ENCODE peak calls at places on chromosomes 4 and X, in six cellular contexts. One of them, this sample, is unnamed.
A peak's percentile ranks its signal among the peaks of the same experiment; 100 is the strongest.

GRCh38 chrX:13770013-13770412 is 35.5 kb downstream of the OFD1 start:
- DNase-seq in transverse colon: no peak
- DNase-seq in upper lobe of left lung: no peak
- DNase-seq in GM12891: no peak
- DNase-seq in SK-N-SH: no peak
- DNase-seq in GM23338: no peak
- DNase-seq in this sample: no peak

GRCh38 chr4:15913631-15913970 is 24.9 kb downstream of the FGFBP1 start:
- DNase-seq in transverse colon: no peak
- DNase-seq in upper lobe of left lung: no peak
- DNase-seq in GM12891: no peak
- DNase-seq in SK-N-SH: no peak
- DNase-seq in GM23338: no peak
- DNase-seq in this sample: no peak

GRCh38 chr4:88937081-88937480 is 119.9 kb downstream of the FAM13A start:
- DNase-seq in transverse colon: no peak
- DNase-seq in upper lobe of left lung: no peak
- DNase-seq in GM12891: no peak
- DNase-seq in SK-N-SH: no peak
- DNase-seq in GM23338: no peak
- DNase-seq in this sample: no peak

GRCh38 chr4:163758032-163758431 is 263.5 kb downstream of the TMA16 start:
- DNase-seq in transverse colon: no peak
- DNase-seq in upper lobe of left lung: no peak
- DNase-seq in GM12891: no peak
- DNase-seq in SK-N-SH: no peak
- DNase-seq in GM23338: no peak
- DNase-seq in this sample: no peak

GRCh38 chrX:139094671-139095592 is 383.4 kb upstream of the FGF13 start:
- DNase-seq in transverse colon: no peak
- DNase-seq in upper lobe of left lung: no peak
- DNase-seq in GM12891: no peak
- DNase-seq in SK-N-SH: no peak
- DNase-seq in GM23338: no peak
- DNase-seq in this sample: no peak

GRCh38 chr4:110064295-110064694 is 134.1 kb downstream of the ELOVL6 start:
- DNase-seq in transverse colon: no peak
- DNase-seq in upper lobe of left lung: no peak
- DNase-seq in GM12891: no peak
- DNase-seq in SK-N-SH: no peak
- DNase-seq in GM23338: no peak
- DNase-seq in this sample: no peak

GRCh38 chrX:43860646-43861370 is 21.4 kb downstream of the MAOB start:
- DNase-seq in transverse colon: no peak
- DNase-seq in upper lobe of left lung: no peak
- DNase-seq in GM12891: no peak
- DNase-seq in SK-N-SH: peak; percentile 20
- DNase-seq in GM23338: no peak
- DNase-seq in this sample: peak; percentile 24

GRCh38 chr4:81255524-81255923 is 40.5 kb upstream of the PRKG2 start:
- DNase-seq in transverse colon: no peak
- DNase-seq in upper lobe of left lung: no peak
- DNase-seq in GM12891: no peak
- DNase-seq in SK-N-SH: no peak
- DNase-seq in GM23338: no peak
- DNase-seq in this sample: no peak

GRCh38 chr4:174218127-174218790 is 65.2 kb downstream of the FBXO8 start:
- DNase-seq in transverse colon: no peak
- DNase-seq in upper lobe of left lung: peak; percentile 10
- DNase-seq in GM12891: no peak
- DNase-seq in SK-N-SH: peak; percentile 50
- DNase-seq in GM23338: peak; percentile 50
- DNase-seq in this sample: no peak

GRCh38 chrX:85379174-85379907 is at the start of gene POF1B:
- DNase-seq in transverse colon: peak; percentile 86
- DNase-seq in upper lobe of left lung: no peak
- DNase-seq in GM12891: no peak
- DNase-seq in SK-N-SH: no peak
- DNase-seq in GM23338: peak; percentile 1
- DNase-seq in this sample: peak; percentile 56

GRCh38 chr4:53558061-53558801 is 33.1 kb downstream of the LNX1 start:
- DNase-seq in transverse colon: no peak
- DNase-seq in upper lobe of left lung: no peak
- DNase-seq in GM12891: no peak
- DNase-seq in SK-N-SH: no peak
- DNase-seq in GM23338: peak; percentile 44
- DNase-seq in this sample: no peak

GRCh38 chr4:41077628-41078027 is 136.7 kb downstream of the APBB2 start:
- DNase-seq in transverse colon: no peak
- DNase-seq in upper lobe of left lung: no peak
- DNase-seq in GM12891: no peak
- DNase-seq in SK-N-SH: no peak
- DNase-seq in GM23338: no peak
- DNase-seq in this sample: peak; percentile 27

GRCh38 chr4:159212675-159213297 is 109.9 kb downstream of the RAPGEF2 start:
- DNase-seq in transverse colon: no peak
- DNase-seq in upper lobe of left lung: no peak
- DNase-seq in GM12891: no peak
- DNase-seq in SK-N-SH: no peak
- DNase-seq in GM23338: no peak
- DNase-seq in this sample: no peak

GRCh38 chr4:119038465-119038864 is 97.2 kb upstream of the MYOZ2 start:
- DNase-seq in transverse colon: no peak
- DNase-seq in upper lobe of left lung: no peak
- DNase-seq in GM12891: no peak
- DNase-seq in SK-N-SH: no peak
- DNase-seq in GM23338: no peak
- DNase-seq in this sample: no peak

GRCh38 chrX:129510331-129510730 is 13.0 kb downstream of the SMARCA1 start:
- DNase-seq in transverse colon: no peak
- DNase-seq in upper lobe of left lung: no peak
- DNase-seq in GM12891: no peak
- DNase-seq in SK-N-SH: no peak
- DNase-seq in GM23338: no peak
- DNase-seq in this sample: no peak

GRCh38 chrX:70479197-70479969 is 34.7 kb downstream of the DLG3 start:
- DNase-seq in transverse colon: peak; percentile 48
- DNase-seq in upper lobe of left lung: no peak
- DNase-seq in GM12891: no peak
- DNase-seq in SK-N-SH: no peak
- DNase-seq in GM23338: no peak
- DNase-seq in this sample: peak; percentile 5

GRCh38 chrX:70477734-70478075 is 33.1 kb downstream of the DLG3 start:
- DNase-seq in transverse colon: no peak
- DNase-seq in upper lobe of left lung: no peak
- DNase-seq in GM12891: no peak
- DNase-seq in SK-N-SH: no peak
- DNase-seq in GM23338: no peak
- DNase-seq in this sample: no peak

GRCh38 chrX:70476934-70477733 is 32.5 kb downstream of the DLG3 start:
- DNase-seq in transverse colon: peak; percentile 78
- DNase-seq in upper lobe of left lung: no peak
- DNase-seq in GM12891: no peak
- DNase-seq in SK-N-SH: no peak
- DNase-seq in GM23338: peak; percentile 59
- DNase-seq in this sample: peak; percentile 28

GRCh38 chrX:70478521-70478920 is 33.9 kb downstream of the DLG3 start:
- DNase-seq in transverse colon: no peak
- DNase-seq in upper lobe of left lung: no peak
- DNase-seq in GM12891: no peak
- DNase-seq in SK-N-SH: no peak
- DNase-seq in GM23338: no peak
- DNase-seq in this sample: no peak

DNA sequence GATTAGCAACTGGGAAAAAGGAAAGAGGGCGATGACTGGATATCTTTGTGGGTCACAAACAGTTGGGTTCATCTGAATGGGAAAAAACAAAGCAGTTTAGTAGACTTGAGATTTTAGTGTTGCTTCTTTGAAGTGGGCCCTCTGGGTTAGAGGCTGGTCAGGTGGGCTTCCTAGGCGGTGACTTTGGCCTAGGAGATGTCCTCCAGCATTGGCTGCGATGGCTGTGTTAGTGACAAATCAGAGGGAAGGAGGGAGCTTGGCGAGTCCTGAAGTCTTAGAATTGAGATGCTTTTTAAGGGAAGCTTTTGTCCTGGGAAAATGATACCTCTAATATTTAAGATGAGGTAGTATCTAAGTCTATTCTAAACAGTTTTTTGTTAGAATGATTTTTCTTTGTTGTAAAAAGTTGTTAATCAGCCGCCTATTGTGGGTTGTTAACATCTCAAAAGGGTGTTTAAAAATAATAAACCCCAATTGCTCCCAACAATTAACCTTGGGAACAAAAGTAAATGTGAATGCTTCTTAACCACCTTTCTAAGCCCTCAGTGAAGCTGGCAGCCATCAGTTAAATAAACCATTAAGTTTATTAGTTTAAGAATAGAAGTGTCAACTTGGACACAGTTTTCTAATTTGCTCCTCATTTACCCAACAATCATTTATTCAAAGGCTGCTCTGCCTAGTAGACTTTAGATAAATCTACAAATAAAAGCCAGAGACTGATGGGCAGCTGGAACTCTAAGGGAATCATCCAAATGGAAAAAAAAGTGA is 31.7 kb downstream of the DLG3 start:
- DNase-seq in transverse colon: no peak
- DNase-seq in upper lobe of left lung: no peak
- DNase-seq in GM12891: no peak
- DNase-seq in SK-N-SH: no peak
- DNase-seq in GM23338: peak; percentile 43
- DNase-seq in this sample: no peak
- TF ChIP-seq POLR2AphosphoS5 in transverse colon: no peak
- TF ChIP-seq POLR2AphosphoS5 in upper lobe of left lung: no peak
- TF ChIP-seq POLR2AphosphoS5 in GM12891: no peak
- TF ChIP-seq POLR2AphosphoS5 in SK-N-SH: no peak
- TF ChIP-seq POLR2AphosphoS5 in GM23338: no peak
- TF ChIP-seq POLR2AphosphoS5 in this sample: no peak

GRCh38 chr4:86011117-86011516 is 348.7 kb downstream of the MAPK10 start:
- DNase-seq in transverse colon: no peak
- DNase-seq in upper lobe of left lung: no peak
- DNase-seq in GM12891: no peak
- DNase-seq in SK-N-SH: no peak
- DNase-seq in GM23338: no peak
- DNase-seq in this sample: no peak

GRCh38 chr4:86005998-86006397 is 353.9 kb downstream of the MAPK10 start:
- DNase-seq in transverse colon: no peak
- DNase-seq in upper lobe of left lung: no peak
- DNase-seq in GM12891: no peak
- DNase-seq in SK-N-SH: no peak
- DNase-seq in GM23338: no peak
- DNase-seq in this sample: no peak

GRCh38 chr4:86004030-86004429 is 355.8 kb downstream of the MAPK10 start:
- DNase-seq in transverse colon: no peak
- DNase-seq in upper lobe of left lung: no peak
- DNase-seq in GM12891: no peak
- DNase-seq in SK-N-SH: no peak
- DNase-seq in GM23338: no peak
- DNase-seq in this sample: no peak

DNA sequence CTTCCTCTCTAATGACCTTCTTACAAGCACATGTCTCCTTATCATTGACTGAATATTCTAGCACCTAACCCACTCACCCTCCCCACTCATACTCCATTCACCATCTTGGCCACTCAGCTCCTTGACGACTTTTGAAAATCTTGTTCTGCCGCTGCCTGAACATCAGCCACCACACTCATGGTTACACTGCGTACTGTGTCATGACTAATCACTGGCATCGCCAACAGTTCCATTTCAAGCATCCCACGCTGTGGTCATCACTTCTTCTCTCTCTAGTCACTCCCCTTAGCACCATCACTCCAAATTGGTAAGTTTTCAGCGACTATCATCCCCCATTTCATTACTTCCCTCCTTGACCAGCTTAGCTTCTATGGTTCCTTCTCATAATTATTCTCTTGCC is 352.8 kb downstream of the MAPK10 start:
- DNase-seq in transverse colon: no peak
- DNase-seq in upper lobe of left lung: no peak
- DNase-seq in GM12891: no peak
- DNase-seq in SK-N-SH: no peak
- DNase-seq in GM23338: no peak
- DNase-seq in this sample: no peak
- TF ChIP-seq POLR2AphosphoS5 in transverse colon: no peak
- TF ChIP-seq POLR2AphosphoS5 in upper lobe of left lung: no peak
- TF ChIP-seq POLR2AphosphoS5 in GM12891: no peak
- TF ChIP-seq POLR2AphosphoS5 in SK-N-SH: no peak
- TF ChIP-seq POLR2AphosphoS5 in GM23338: no peak
- TF ChIP-seq POLR2AphosphoS5 in this sample: no peak

DNA sequence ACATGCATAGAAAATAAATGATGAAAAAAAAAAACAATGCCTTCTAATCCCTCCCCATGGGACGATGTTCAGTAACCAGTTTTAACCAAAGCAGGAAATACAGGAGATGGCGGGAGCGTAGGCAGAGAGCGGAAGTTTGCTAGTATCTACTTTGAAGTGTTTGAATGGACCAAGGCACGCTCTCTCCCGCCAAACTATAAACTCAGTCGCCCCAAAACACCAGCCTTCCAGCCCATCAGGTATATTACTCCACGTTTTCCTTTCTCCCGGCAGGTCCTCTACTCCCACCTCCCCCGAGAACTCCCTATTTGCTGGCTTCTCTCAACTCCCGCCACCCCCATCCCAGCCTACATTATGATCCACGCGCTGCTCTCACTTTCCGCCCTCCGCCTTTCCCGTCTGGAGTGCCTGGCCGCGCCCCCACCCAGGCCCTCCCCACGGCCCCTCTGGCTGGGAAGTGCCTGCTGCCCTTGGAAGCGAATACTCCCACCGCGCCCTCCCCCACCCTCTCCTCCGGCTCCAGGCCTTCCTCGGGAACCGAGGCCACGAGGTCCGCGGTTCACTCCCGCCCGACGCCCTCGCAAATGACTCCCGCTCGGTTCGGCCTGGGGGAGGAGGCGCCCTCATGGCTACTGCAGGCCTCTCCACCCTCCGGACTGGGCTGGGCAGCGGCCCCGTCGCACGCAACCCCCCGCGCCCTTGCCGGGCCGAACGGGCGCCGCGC is 741 bp downstream of the DHX15 start:
- DNase-seq in transverse colon: peak; percentile 54
- DNase-seq in upper lobe of left lung: peak; percentile 91
- DNase-seq in GM12891: peak; percentile 29
- DNase-seq in SK-N-SH: peak; percentile 81
- DNase-seq in GM23338: peak; percentile 71
- DNase-seq in this sample: peak; percentile 53
- TF ChIP-seq POLR2AphosphoS5 in transverse colon: peak; percentile 13
- TF ChIP-seq POLR2AphosphoS5 in upper lobe of left lung: peak; percentile 26
- TF ChIP-seq POLR2AphosphoS5 in GM12891: no peak
- TF ChIP-seq POLR2AphosphoS5 in SK-N-SH: no peak
- TF ChIP-seq POLR2AphosphoS5 in GM23338: no peak
- TF ChIP-seq POLR2AphosphoS5 in this sample: peak; percentile 43

GRCh38 chrX:15930585-15930984 is 76.0 kb upstream of the AP1S2 start:
- DNase-seq in transverse colon: no peak
- DNase-seq in upper lobe of left lung: no peak
- DNase-seq in GM12891: no peak
- DNase-seq in SK-N-SH: peak; percentile 24
- DNase-seq in GM23338: peak; percentile 64
- DNase-seq in this sample: no peak

GRCh38 chrX:15931362-15931761 is 76.7 kb upstream of the AP1S2 start:
- DNase-seq in transverse colon: no peak
- DNase-seq in upper lobe of left lung: no peak
- DNase-seq in GM12891: no peak
- DNase-seq in SK-N-SH: no peak
- DNase-seq in GM23338: no peak
- DNase-seq in this sample: no peak

GRCh38 chrX:15926622-15927021 is 72.0 kb upstream of the AP1S2 start:
- DNase-seq in transverse colon: no peak
- DNase-seq in upper lobe of left lung: no peak
- DNase-seq in GM12891: no peak
- DNase-seq in SK-N-SH: no peak
- DNase-seq in GM23338: no peak
- DNase-seq in this sample: no peak

GRCh38 chrX:15929231-15929630 is 74.6 kb upstream of the AP1S2 start:
- DNase-seq in transverse colon: no peak
- DNase-seq in upper lobe of left lung: no peak
- DNase-seq in GM12891: no peak
- DNase-seq in SK-N-SH: no peak
- DNase-seq in GM23338: no peak
- DNase-seq in this sample: no peak
- TF ChIP-seq POLR2AphosphoS5 in transverse colon: no peak
- TF ChIP-seq POLR2AphosphoS5 in upper lobe of left lung: no peak
- TF ChIP-seq POLR2AphosphoS5 in GM12891: no peak
- TF ChIP-seq POLR2AphosphoS5 in SK-N-SH: no peak
- TF ChIP-seq POLR2AphosphoS5 in GM23338: no peak
- TF ChIP-seq POLR2AphosphoS5 in this sample: no peak